ENCODE peak calls at places on chromosomes 11 and 22, in seven cellular contexts. K is IMR-90, H is Peyer's patch, B is foreskin fibroblast, A is HFF-Myc, M is cardiac muscle cell, T is neural progenitor cell. O is an unnamed sample.

GRCh38 chr11:73236205-73236765 is 18.2 kb downstream of the P2RY2 start:
- DNase-seq in T (no peak), A (no peak), K (no peak), M (no peak), B (no peak), H (no peak), O (no peak)

GRCh38 chr11:18731949-18732821 is 6.2 kb upstream of the IGSF22 start:
- DNase-seq in T (peak; percentile 47), B (peak; percentile 72), K (peak; percentile 38), H (peak; percentile 66), A (no peak), M (peak; percentile 53), O (no peak)

GRCh38 chr11:12544986-12545775 is 129.0 kb upstream of the TEAD1 start:
- DNase-seq in A (no peak), M (no peak), H (no peak), B (no peak), K (peak; percentile 59), T (no peak), O (no peak)

GRCh38 chr22:44363980-44364749 is 51.4 kb upstream of the SHISAL1 start:
- DNase-seq in M (no peak), K (no peak), A (no peak), H (peak; percentile 46), B (no peak), T (no peak), O (no peak)

GRCh38 chr11:133525976-133526375 is 6.3 kb downstream of the OPCML start:
- DNase-seq in B (no peak), H (no peak), A (no peak), K (no peak), M (no peak), T (no peak), O (no peak)

GRCh38 chr22:49753276-49753884 is 74.3 kb downstream of the BRD1 start:
- DNase-seq in M (no peak), B (no peak), A (no peak), K (no peak), H (no peak), T (no peak), O (no peak)

GRCh38 chr22:41682033-41682807 is 6.4 kb downstream of the SNU13 start:
- DNase-seq in H (peak; percentile 89), M (peak; percentile 77), K (peak; percentile 88), B (peak; percentile 93), A (no peak), T (peak; percentile 83), O (peak; percentile 34)

GRCh38 chr11:80414766-80415165 is 973.9 kb upstream of the TENM4 start:
- DNase-seq in K (no peak), A (no peak), H (no peak), B (no peak), M (no peak), T (no peak), O (no peak)

GRCh38 chr11:133163463-133164419 is 368.6 kb downstream of the OPCML start:
- DNase-seq in A (no peak), B (peak; percentile 1), K (peak; percentile 20), M (peak; percentile 71), T (peak; percentile 62), H (no peak), O (peak; percentile 17)

GRCh38 chr22:23984430-23984829 is 4.5 kb downstream of the GSTT2 start:
- DNase-seq in A (peak; percentile 21), T (no peak), H (no peak), K (peak; percentile 38), B (no peak), M (peak; percentile 70), O (no peak)

GRCh38 chr11:133906241-133906640 is 50.5 kb downstream of the IGSF9B start:
- DNase-seq in K (no peak), H (peak; percentile 21), B (no peak), M (no peak), A (no peak), T (no peak), O (no peak)

GRCh38 chr11:134398079-134398444 is 14.0 kb downstream of the B3GAT1 start:
- DNase-seq in K (no peak), B (no peak), H (no peak), A (no peak), M (no peak), T (no peak), O (no peak)

GRCh38 chr11:118996926-118997626 is 862 bp upstream of the CENATAC start:
- DNase-seq in T (peak; percentile 18), M (no peak), A (no peak), H (no peak), B (peak; percentile 58), K (peak; percentile 44), O (no peak)

GRCh38 chr11:6475936-6476335 is 2.2 kb upstream of the TRIM3 start:
- DNase-seq in H (no peak), A (no peak), B (peak; percentile 34), T (peak; percentile 15), M (no peak), K (no peak), O (no peak)

GRCh38 chr11:6474423-6474792 is 667 bp upstream of the TRIM3 start:
- DNase-seq in M (no peak), T (no peak), H (no peak), K (no peak), B (no peak), A (no peak), O (no peak)

GRCh38 chr11:6474806-6475500 is 1.2 kb upstream of the TRIM3 start:
- DNase-seq in H (no peak), K (peak; percentile 6), B (peak; percentile 37), A (no peak), T (no peak), M (no peak), O (no peak)

GRCh38 chr11:6473481-6474422 is at the start of gene TRIM3:
- DNase-seq in A (peak; percentile 59), B (peak; percentile 94), T (peak; percentile 97), H (peak; percentile 98), K (peak; percentile 80), M (peak; percentile 93), O (peak; percentile 10)

GRCh38 chr11:6472934-6473333 is 807 bp downstream of the TRIM3 start:
- DNase-seq in H (no peak), K (no peak), B (no peak), T (no peak), M (no peak), A (no peak), O (no peak)
- H3K4me3 ChIP-seq in H (peak overlapping the region; percentile 91), K (peak overlapping the region; percentile 99), B (peak overlapping the region; percentile 90), T (peak overlapping the region; percentile 99), M (peak overlapping the region; percentile 64), A (peak overlapping the region; percentile 82), O (peak overlapping the region; percentile 77)

GRCh38 chr22:19086944-19087343 is 35.3 kb downstream of the DGCR2 start:
- DNase-seq in B (peak; percentile 75), M (no peak), A (no peak), K (peak; percentile 69), H (no peak), T (no peak), O (no peak)

GRCh38 chr22:19086417-19086816 is 35.8 kb downstream of the DGCR2 start:
- DNase-seq in T (no peak), K (no peak), M (no peak), H (no peak), B (no peak), A (no peak), O (no peak)

GRCh38 chr22:19082101-19082500 is 40.1 kb downstream of the DGCR2 start:
- DNase-seq in B (no peak), A (no peak), M (no peak), T (no peak), H (no peak), K (no peak), O (no peak)

GRCh38 chr22:19082793-19083192 is 39.4 kb downstream of the DGCR2 start:
- DNase-seq in K (no peak), B (no peak), A (no peak), M (no peak), T (no peak), H (no peak), O (no peak)

GRCh38 chr22:19085233-19086043 is 36.8 kb downstream of the DGCR2 start:
- DNase-seq in M (no peak), K (peak; percentile 52), A (no peak), B (peak; percentile 61), H (no peak), T (no peak), O (no peak)
- TF ChIP-seq CTCF in M (peak; percentile 60), K (peak; percentile 49), A (peak; percentile 54), B (peak; percentile 45), H (peak; percentile 2), T (peak; percentile 10), O (peak; percentile 45)

GRCh38 chr11:96155627-96156378 is 187.2 kb downstream of the MAML2 start:
- DNase-seq in K (peak; percentile 97), B (peak; percentile 95), A (peak; percentile 98), M (no peak), H (peak; percentile 61), T (peak; percentile 18), O (peak; percentile 91)
- H3K4me3 ChIP-seq in K (peak overlapping the region; percentile 8), B (peak overlapping the region; percentile 13), A (peak overlapping the region; percentile 6), M (no peak overlapping the region), H (no peak overlapping the region), T (no peak overlapping the region), O (peak overlapping the region; percentile 7)

DNA sequence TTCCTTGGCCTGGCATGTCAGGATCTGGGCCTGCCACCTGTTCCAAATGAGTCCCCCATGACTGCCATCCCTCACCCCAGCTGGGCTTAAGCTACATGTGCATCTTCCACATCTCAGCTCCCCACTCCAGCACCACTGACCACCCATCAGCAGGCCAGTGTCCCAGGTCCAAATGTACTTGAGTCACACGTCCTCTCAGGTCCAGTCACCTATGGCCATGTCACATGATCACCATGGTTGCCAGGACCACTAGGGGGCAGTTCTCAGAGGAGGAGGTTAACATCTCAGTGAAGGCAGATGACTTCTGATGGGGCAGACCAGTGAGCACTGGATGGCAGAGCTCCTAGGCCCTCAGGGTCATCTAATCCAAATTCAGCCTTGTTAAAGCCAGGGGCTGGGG is 41.9 kb upstream of the WNT11 start:
- DNase-seq in B (no peak), T (peak; percentile 49), H (no peak), M (no peak), K (no peak), A (no peak), O (no peak)
- TF ChIP-seq CTCF in B (peak; percentile 21), T (peak; percentile 49), H (peak; percentile 7), M (peak; percentile 34), K (peak; percentile 20), A (peak; percentile 39), O (no peak)

O was measured in AG04449.